ENCODE peak calls at places on chromosome 9, in ten cellular contexts. L, Z, N, J, T, S, O, Q, R and X are unnamed samples.
A peak's percentile ranks its signal among the peaks of the same experiment; 100 is the strongest.

GRCh38 chr9:129058965-129059795 is 21.7 kb upstream of the DOLPP1 start:
- DNase-seq in S (no peak), T (no peak), Q (no peak), N (no peak), J (peak; percentile 81), Z (no peak), O (no peak), R (no peak), L (no peak), X (no peak)

GRCh38 chr9:94931725-94932124 is 205.2 kb downstream of the AOPEP start:
- DNase-seq in Z (no peak), Q (no peak), R (no peak), L (no peak), O (no peak), N (no peak), J (no peak), S (no peak), T (peak; percentile 29), X (no peak)

GRCh38 chr9:17509698-17510097 is 69.2 kb upstream of the SH3GL2 start:
- DNase-seq in L (no peak), N (no peak), S (no peak), Z (no peak), O (no peak), Q (no peak), R (no peak), J (peak; percentile 28), T (no peak), X (no peak)

GRCh38 chr9:124348831-124349230 is 66.4 kb downstream of the PSMB7 start:
- DNase-seq in S (no peak), O (no peak), Q (no peak), L (no peak), T (no peak), R (no peak), N (no peak), J (no peak), Z (peak; percentile 16), X (no peak)

GRCh38 chr9:109766351-109766750 is 13.6 kb upstream of the PALM2AKAP2 start:
- DNase-seq in Z (no peak), T (no peak), O (no peak), Q (no peak), S (no peak), J (peak; percentile 93), N (no peak), R (no peak), L (no peak), X (no peak)

GRCh38 chr9:114037961-114038723 is 40.0 kb downstream of the AMBP start:
- DNase-seq in J (no peak), S (peak; percentile 24), R (no peak), T (no peak), N (no peak), Q (no peak), O (no peak), L (no peak), Z (no peak), X (no peak)

GRCh38 chr9:21965401-21965951 is 28.7 kb downstream of the CDKN2A start:
- DNase-seq in R (no peak), T (peak; percentile 79), O (no peak), N (no peak), Q (peak; percentile 28), Z (no peak), S (peak; percentile 40), L (no peak), J (peak; percentile 93), X (peak; percentile 30)

GRCh38 chr9:96567203-96567700 is 52.4 kb downstream of the CDC14B start:
- DNase-seq in R (peak; percentile 9), S (no peak), Q (no peak), J (peak; percentile 70), Z (no peak), T (no peak), O (no peak), L (no peak), N (no peak), X (no peak)

GRCh38 chr9:78030553-78031270 is 899 bp downstream of the GNAQ start:
- DNase-seq in R (no peak), O (peak; percentile 65), L (no peak), S (peak; percentile 55), N (peak; percentile 49), J (peak; percentile 74), Z (peak; percentile 31), Q (peak; percentile 30), T (peak; percentile 55), X (peak; percentile 62)

GRCh38 chr9:71783120-71783523 is 14.8 kb upstream of the CEMIP2 start:
- DNase-seq in N (peak; percentile 90), T (no peak), J (no peak), S (no peak), O (peak; percentile 88), Z (no peak), L (peak; percentile 23), R (peak; percentile 75), Q (no peak), X (peak; percentile 90)

GRCh38 chr9:77793909-77794308 is 145.8 kb upstream of the GNA14 start:
- DNase-seq in N (no peak), S (no peak), Z (no peak), O (no peak), J (peak; percentile 79), L (no peak), R (no peak), T (no peak), Q (no peak), X (no peak)

GRCh38 chr9:93650448-93650847 is 74.1 kb downstream of the PHF2 start:
- DNase-seq in T (no peak), J (no peak), O (no peak), Q (no peak), L (no peak), S (no peak), R (no peak), N (no peak), Z (peak; percentile 5), X (no peak)

GRCh38 chr9:98935064-98935463 is 8.6 kb upstream of the COL15A1 start:
- DNase-seq in N (no peak), L (no peak), R (no peak), S (no peak), Q (no peak), Z (no peak), J (no peak), T (no peak), O (no peak), X (no peak)

GRCh38 chr9:35904966-35905781 is 828 bp upstream of the HRCT1 start:
- DNase-seq in Z (peak; percentile 36), S (peak; percentile 29), L (no peak), O (no peak), Q (no peak), J (peak; percentile 91), N (no peak), R (no peak), T (no peak), X (no peak)

GRCh38 chr9:93896496-93897033 is 58.6 kb downstream of the BARX1 start:
- DNase-seq in J (no peak), R (no peak), S (no peak), T (no peak), Q (no peak), N (no peak), O (no peak), Z (no peak), L (no peak), X (no peak)

GRCh38 chr9:33153001-33153400 is 14.1 kb downstream of the B4GALT1 start:
- DNase-seq in O (no peak), Q (no peak), T (no peak), N (no peak), L (no peak), R (no peak), Z (no peak), J (no peak), S (no peak), X (no peak)

GRCh38 chr9:37953775-37954437 is 50.0 kb upstream of the SLC25A51 start:
- DNase-seq in S (no peak), J (peak; percentile 98), O (no peak), T (no peak), N (no peak), L (peak; percentile 66), Z (peak; percentile 62), R (no peak), Q (no peak), X (no peak)

GRCh38 chr9:3403315-3403714 is 122.5 kb downstream of the RFX3 start:
- DNase-seq in T (no peak), N (no peak), O (no peak), Q (no peak), S (no peak), R (no peak), Z (no peak), J (no peak), L (no peak), X (no peak)

GRCh38 chr9:122004589-122004988 is 88.5 kb downstream of the TTLL11 start:
- DNase-seq in J (no peak), R (no peak), Q (no peak), N (no peak), T (no peak), L (no peak), O (no peak), S (no peak), Z (no peak), X (no peak)
- H3K4me1 ChIP-seq in J (peaks cover 10% of the 10 kb centered on the region), R (peaks cover 4% of the 10 kb centered on the region), Q (no peaks in the 10 kb centered on the region), N (no peaks in the 10 kb centered on the region), T (peaks cover 18% of the 10 kb centered on the region), L (peaks cover 4% of the 10 kb centered on the region), O (no peaks in the 10 kb centered on the region), S (peaks cover 2% of the 10 kb centered on the region), Z (no peaks in the 10 kb centered on the region), X (no peaks in the 10 kb centered on the region)

GRCh38 chr9:14633148-14633547 is 60.1 kb downstream of the ZDHHC21 start:
- DNase-seq in Q (no peak), J (no peak), S (no peak), R (no peak), Z (no peak), N (no peak), T (no peak), L (no peak), O (no peak), X (no peak)

GRCh38 chr9:14633906-14634565 is 59.2 kb downstream of the ZDHHC21 start:
- DNase-seq in L (no peak), O (no peak), N (no peak), R (no peak), Q (no peak), Z (no peak), J (no peak), T (no peak), S (no peak), X (no peak)
- H3K9me3 ChIP-seq in L (no peaks in the 10 kb centered on the region), O (no peaks in the 10 kb centered on the region), N (no peaks in the 10 kb centered on the region), R (no peaks in the 10 kb centered on the region), Q (no peaks in the 10 kb centered on the region), Z (no peaks in the 10 kb centered on the region), J (no peaks in the 10 kb centered on the region), T (no peaks in the 10 kb centered on the region), S (peaks cover 2% of the 10 kb centered on the region), X (no peaks in the 10 kb centered on the region)

GRCh38 chr9:70480405-70480980 is 66.0 kb upstream of the KLF9 start:
- DNase-seq in T (no peak), N (no peak), L (peak; percentile 70), Q (peak; percentile 84), S (peak; percentile 75), Z (peak; percentile 95), J (peak; percentile 80), O (no peak), R (no peak), X (no peak)
- H3K4me3 ChIP-seq in T (no peak overlapping the region), N (no peak overlapping the region), L (peak overlapping the region; percentile 37), Q (no peak overlapping the region), S (no peak overlapping the region), Z (no peak overlapping the region), J (peak overlapping the region; percentile 50), O (no peak overlapping the region), R (no peak overlapping the region), X (no peak overlapping the region)

DNA sequence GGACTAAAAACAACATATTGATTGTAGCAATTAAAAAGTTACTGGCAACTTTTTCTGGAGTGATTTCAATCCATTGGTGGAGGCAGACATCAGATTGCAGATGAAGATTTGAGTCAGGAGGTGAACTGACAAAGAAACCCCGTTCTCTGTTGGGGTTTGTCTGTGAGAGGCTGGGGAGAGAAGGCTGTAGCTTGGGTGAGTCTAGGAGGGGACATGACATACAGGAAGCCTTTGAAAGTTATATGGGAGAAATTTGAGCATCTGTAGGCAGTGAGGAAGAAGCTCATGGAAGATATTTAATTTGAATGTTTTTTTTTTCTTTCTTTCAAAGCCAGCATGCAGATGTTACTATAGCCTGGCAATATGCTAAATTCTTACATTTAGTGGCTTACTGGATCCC is 26.0 kb downstream of the KDM4C start:
- DNase-seq in N (no peak), Q (no peak), S (no peak), R (no peak), L (no peak), T (no peak), Z (no peak), O (no peak), J (no peak), X (no peak)
- H3K4me1 ChIP-seq in N (peaks cover 55% of the 10 kb centered on the region), Q (peaks cover 45% of the 10 kb centered on the region), S (peaks cover 48% of the 10 kb centered on the region), R (no peaks in the 10 kb centered on the region), L (peaks cover 8% of the 10 kb centered on the region), T (peaks cover 31% of the 10 kb centered on the region), Z (no peaks in the 10 kb centered on the region), O (peaks cover 65% of the 10 kb centered on the region), J (peaks cover 36% of the 10 kb centered on the region), X (peaks cover 90% of the 10 kb centered on the region)